ENCODE peak calls at places on chromosomes 16 and 17, in nine cellular contexts. U, J, Q, M, P, H, Z, N and R are unnamed samples.

GRCh38 chr17:44767493-44767892 is 8.7 kb downstream of the ADAM11 start:
- DNase-seq in U (no peak), J (no peak), Q (no peak), M (no peak), P (no peak), H (no peak), Z (no peak), N (peak), R (no peak)

GRCh38 chr16:3173892-3174617 is 13.9 kb upstream of the OR1F1 start:
- DNase-seq in U (no peak), J (no peak), Q (no peak), M (no peak), P (peak), H (no peak), Z (no peak), N (peak), R (no peak)

GRCh38 chr17:8287651-8288335 is 677 bp upstream of the RANGRF start:
- DNase-seq in U (no peak), J (no peak), Q (peak), M (no peak), P (no peak), H (no peak), Z (no peak), N (no peak), R (no peak)

GRCh38 chr17:31444026-31444425 is 52.6 kb downstream of the RAB11FIP4 start:
- DNase-seq in U (peak), J (no peak), Q (no peak), M (peak), P (no peak), H (no peak), Z (no peak), N (no peak), R (peak)

GRCh38 chr17:7820231-7820630 is 13.8 kb upstream of the KDM6B start:
- DNase-seq in U (no peak), J (no peak), Q (no peak), M (no peak), P (no peak), H (no peak), Z (no peak), N (no peak), R (no peak)

GRCh38 chr17:72430611-72431432 is 310.0 kb downstream of the SOX9 start:
- DNase-seq in U (no peak), J (no peak), Q (peak), M (no peak), P (no peak), H (no peak), Z (peak), N (peak), R (no peak)

GRCh38 chr16:10126686-10127085 is 55.5 kb downstream of the GRIN2A start:
- DNase-seq in U (peak), J (peak), Q (no peak), M (peak), P (peak), H (peak), Z (peak), N (no peak), R (peak)

GRCh38 chr16:49593423-49594040 is 219.9 kb downstream of the C16orf78 start:
- DNase-seq in U (no peak), J (no peak), Q (no peak), M (no peak), P (no peak), H (no peak), Z (no peak), N (peak), R (no peak)

GRCh38 chr17:3730881-3731429 is 7.3 kb downstream of the HASPIN start:
- DNase-seq in U (peak), J (peak), Q (no peak), M (peak), P (no peak), H (no peak), Z (no peak), N (no peak), R (peak)

GRCh38 chr17:64128787-64129514 is 993 bp downstream of the ERN1 start:
- DNase-seq in U (peak), J (peak), Q (peak), M (peak), P (peak), H (no peak), Z (peak), N (peak), R (peak)

GRCh38 chr16:28181557-28181914 is 30.2 kb downstream of the XPO6 start:
- DNase-seq in U (peak), J (peak), Q (peak), M (peak), P (peak), H (peak), Z (peak), N (no peak), R (peak)

GRCh38 chr16:23186171-23186570 is 3.6 kb downstream of the SCNN1G start:
- DNase-seq in U (no peak), J (no peak), Q (no peak), M (no peak), P (no peak), H (no peak), Z (no peak), N (no peak), R (no peak)

GRCh38 chr17:36846410-36847292 is 90.6 kb upstream of the LHX1 start:
- DNase-seq in U (no peak), J (no peak), Q (no peak), M (no peak), P (no peak), H (no peak), Z (no peak), N (no peak), R (no peak)

GRCh38 chr17:48611681-48612455 is 1.1 kb upstream of the HOXB7 start:
- DNase-seq in U (no peak), J (no peak), Q (no peak), M (no peak), P (no peak), H (no peak), Z (no peak), N (no peak), R (no peak)

GRCh38 chr17:8002646-8003593 is 505 bp downstream of the GUCY2D start:
- DNase-seq in U (no peak), J (no peak), Q (no peak), M (no peak), P (no peak), H (no peak), Z (no peak), N (no peak), R (no peak)

GRCh38 chr17:4090898-4091297 is 51.9 kb downstream of the ZZEF1 start:
- DNase-seq in U (peak), J (no peak), Q (no peak), M (peak), P (no peak), H (no peak), Z (peak), N (no peak), R (peak)

GRCh38 chr17:27239046-27239445 is 54.9 kb upstream of the WSB1 start:
- DNase-seq in U (no peak), J (no peak), Q (no peak), M (no peak), P (no peak), H (no peak), Z (no peak), N (no peak), R (no peak)

GRCh38 chr17:66982011-66982508 is 17.6 kb downstream of the CACNG4 start:
- DNase-seq in U (no peak), J (no peak), Q (no peak), M (peak), P (no peak), H (no peak), Z (peak), N (no peak), R (no peak)

GRCh38 chr16:88810868-88811599 is 694 bp downstream of the APRT start:
- DNase-seq in U (peak), J (peak), Q (peak), M (peak), P (peak), H (no peak), Z (peak), N (peak), R (peak)

GRCh38 chr17:11239379-11239970 is 1.5 kb upstream of the SHISA6 start:
- DNase-seq in U (no peak), J (no peak), Q (no peak), M (no peak), P (no peak), H (no peak), Z (no peak), N (no peak), R (no peak)

GRCh38 chr16:3020604-3021448 is 658 bp downstream of the TNFRSF12A start:
- DNase-seq in U (peak), J (peak), Q (peak), M (peak), P (peak), H (peak), Z (peak), N (peak), R (peak)

GRCh38 chr16:27289669-27290068 is 21.1 kb upstream of the NSMCE1 start:
- DNase-seq in U (no peak), J (no peak), Q (no peak), M (no peak), P (no peak), H (peak), Z (no peak), N (no peak), R (peak)

GRCh38 chr17:13931752-13932477 is 137.4 kb upstream of the COX10 start:
- DNase-seq in U (peak), J (peak), Q (peak), M (peak), P (peak), H (peak), Z (peak), N (peak), R (peak)

GRCh38 chr16:74641969-74642368 is 24.7 kb downstream of the RFWD3 start:
- DNase-seq in U (no peak), J (no peak), Q (no peak), M (no peak), P (no peak), H (no peak), Z (no peak), N (no peak), R (no peak)
- H3K4me3 ChIP-seq in U (no peak), J (no peak), Q (no peak), M (no peak), P (no peak), H (no peak), Z (no peak), N (no peak), R (no peak)

GRCh38 chr17:75047398-75048098 is 523 bp downstream of the KCTD2 start:
- DNase-seq in U (peak), J (no peak), Q (peak), M (no peak), P (no peak), H (no peak), Z (no peak), N (peak), R (peak)

GRCh38 chr17:75046583-75047289 is at the start of the genes ATP5PD and KCTD2:
- DNase-seq in U (peak), J (peak), Q (peak), M (peak), P (peak), H (peak), Z (peak), N (peak), R (peak)

GRCh38 chr17:75051941-75052340 is 4.9 kb downstream of the KCTD2 start:
- DNase-seq in U (no peak), J (no peak), Q (no peak), M (no peak), P (no peak), H (no peak), Z (no peak), N (no peak), R (no peak)

GRCh38 chr17:75049057-75049456 is 2.0 kb downstream of the KCTD2 start:
- DNase-seq in U (no peak), J (no peak), Q (no peak), M (no peak), P (no peak), H (no peak), Z (no peak), N (no peak), R (no peak)

DNA sequence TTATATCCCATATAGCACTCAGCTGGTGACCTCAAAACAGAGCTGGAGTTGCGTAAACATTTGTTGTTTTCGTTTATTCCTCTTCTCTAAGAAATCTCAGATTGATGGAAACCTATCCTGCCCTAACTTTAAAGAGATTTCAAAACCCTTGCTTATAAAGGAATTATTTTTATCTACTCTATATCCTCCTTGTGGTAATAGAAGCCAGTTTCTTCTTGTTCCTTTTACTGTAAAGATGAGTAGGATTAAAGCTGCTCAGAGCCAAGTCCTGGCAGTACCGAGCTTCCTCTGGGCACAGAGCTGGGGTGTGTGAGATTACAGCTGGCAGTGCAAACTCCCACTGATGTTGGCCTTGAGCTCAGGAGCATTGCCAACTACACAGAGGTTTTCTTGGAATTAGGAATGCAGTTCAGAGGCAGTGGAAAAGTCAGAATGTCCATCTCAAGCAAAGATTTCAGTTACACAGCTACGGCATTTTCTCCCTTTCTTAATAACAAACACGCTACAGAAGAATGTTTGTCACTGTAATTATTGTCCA is 1.4 kb downstream of the KCTD2 start:
- DNase-seq in U (peak), J (no peak), Q (no peak), M (peak), P (no peak), H (no peak), Z (peak), N (peak), R (peak)
- TF ChIP-seq CTCF in U (no peak), J (no peak), Q (no peak), M (no peak), P (no peak), H (no peak), Z (no peak), N (no peak), R (no peak)

GRCh38 chr17:969767-970387 is 9.7 kb downstream of the NXN start:
- DNase-seq in U (no peak), J (no peak), Q (no peak), M (no peak), P (no peak), H (no peak), Z (peak), N (no peak), R (no peak)
- H3K4me3 ChIP-seq in U (peak), J (no peak), Q (no peak), M (peak), P (no peak), H (no peak), Z (peak), N (no peak), R (peak)

GRCh38 chr17:81854974-81855774 is 5.2 kb downstream of the P4HB start:
- DNase-seq in U (peak), J (no peak), Q (no peak), M (peak), P (peak), H (no peak), Z (peak), N (no peak), R (no peak)
- TF ChIP-seq CTCF in U (no peak), J (no peak), Q (no peak), M (no peak), P (peak), H (no peak), Z (no peak), N (no peak), R (no peak)